ENCODE peak calls at places on chromosomes 11 and 22, in six cellular contexts. One of them, this sample, is unnamed.

GRCh38 chr22:47203554-47203991 is 441.1 kb downstream of the TBC1D22A start:
- DNase-seq in transverse colon: no peak
- DNase-seq in A549: no peak
- DNase-seq in ovary: peak; percentile 88
- DNase-seq in sigmoid colon: peak; percentile 72
- DNase-seq in stomach: peak; percentile 22
- DNase-seq in this sample: no peak

GRCh38 chr22:23143119-23143518 is 1.3 kb upstream of the RSPH14 start:
- DNase-seq in transverse colon: no peak
- DNase-seq in A549: no peak
- DNase-seq in ovary: no peak
- DNase-seq in sigmoid colon: no peak
- DNase-seq in stomach: no peak
- DNase-seq in this sample: no peak

GRCh38 chr11:10540546-10540914 is 457 bp downstream of the RNF141 start:
- DNase-seq in transverse colon: no peak
- DNase-seq in A549: no peak
- DNase-seq in ovary: no peak
- DNase-seq in sigmoid colon: peak; percentile 75
- DNase-seq in stomach: peak; percentile 62
- DNase-seq in this sample: peak; percentile 39

GRCh38 chr22:35422936-35423335 is 23.0 kb downstream of the MCM5 start:
- DNase-seq in transverse colon: no peak
- DNase-seq in A549: no peak
- DNase-seq in ovary: no peak
- DNase-seq in sigmoid colon: no peak
- DNase-seq in stomach: no peak
- DNase-seq in this sample: no peak

GRCh38 chr11:56910046-56910753 is 78.5 kb upstream of the OR5AK2 start:
- DNase-seq in transverse colon: peak; percentile 16
- DNase-seq in A549: peak; percentile 99
- DNase-seq in ovary: no peak
- DNase-seq in sigmoid colon: no peak
- DNase-seq in stomach: no peak
- DNase-seq in this sample: no peak

GRCh38 chr11:110432713-110433392 is 3.1 kb downstream of the FDX1 start:
- DNase-seq in transverse colon: no peak
- DNase-seq in A549: peak; percentile 17
- DNase-seq in ovary: no peak
- DNase-seq in sigmoid colon: no peak
- DNase-seq in stomach: no peak
- DNase-seq in this sample: no peak

GRCh38 chr11:29224739-29225384 is 792.0 kb downstream of the KCNA4 start:
- DNase-seq in transverse colon: no peak
- DNase-seq in A549: no peak
- DNase-seq in ovary: no peak
- DNase-seq in sigmoid colon: no peak
- DNase-seq in stomach: no peak
- DNase-seq in this sample: no peak

GRCh38 chr22:30205281-30206115 is 41.1 kb downstream of the LIF start:
- DNase-seq in transverse colon: no peak
- DNase-seq in A549: peak; percentile 99
- DNase-seq in ovary: peak; percentile 57
- DNase-seq in sigmoid colon: peak; percentile 87
- DNase-seq in stomach: peak; percentile 25
- DNase-seq in this sample: peak; percentile 34

GRCh38 chr22:46652081-46652929 is 32.1 kb downstream of the GRAMD4 start:
- DNase-seq in transverse colon: peak; percentile 48
- DNase-seq in A549: peak; percentile 88
- DNase-seq in ovary: peak; percentile 69
- DNase-seq in sigmoid colon: no peak
- DNase-seq in stomach: no peak
- DNase-seq in this sample: peak; percentile 65

GRCh38 chr22:39090426-39091064 is 6.5 kb upstream of the APOBEC3H start:
- DNase-seq in transverse colon: peak; percentile 60
- DNase-seq in A549: no peak
- DNase-seq in ovary: no peak
- DNase-seq in sigmoid colon: no peak
- DNase-seq in stomach: peak; percentile 53
- DNase-seq in this sample: no peak

GRCh38 chr22:43377486-43377995 is 34.3 kb upstream of the MPPED1 start:
- DNase-seq in transverse colon: no peak
- DNase-seq in A549: no peak
- DNase-seq in ovary: no peak
- DNase-seq in sigmoid colon: no peak
- DNase-seq in stomach: no peak
- DNase-seq in this sample: no peak

GRCh38 chr11:126391970-126392637 is 36.6 kb downstream of the ST3GAL4 start:
- DNase-seq in transverse colon: no peak
- DNase-seq in A549: peak; percentile 14
- DNase-seq in ovary: peak; percentile 48
- DNase-seq in sigmoid colon: no peak
- DNase-seq in stomach: no peak
- DNase-seq in this sample: peak; percentile 52

GRCh38 chr22:41782751-41783150 is 17.7 kb upstream of the CCDC134 start:
- DNase-seq in transverse colon: no peak
- DNase-seq in A549: no peak
- DNase-seq in ovary: no peak
- DNase-seq in sigmoid colon: no peak
- DNase-seq in stomach: no peak
- DNase-seq in this sample: no peak

GRCh38 chr11:93487032-93487483 is 56.1 kb downstream of the SMCO4 start:
- DNase-seq in transverse colon: no peak
- DNase-seq in A549: no peak
- DNase-seq in ovary: no peak
- DNase-seq in sigmoid colon: peak; percentile 68
- DNase-seq in stomach: no peak
- DNase-seq in this sample: peak; percentile 15

GRCh38 chr11:2992234-2992999 is at the start of gene NAP1L4:
- DNase-seq in transverse colon: peak; percentile 97
- DNase-seq in A549: peak; percentile 98
- DNase-seq in ovary: peak; percentile 98
- DNase-seq in sigmoid colon: peak; percentile 98
- DNase-seq in stomach: peak; percentile 98
- DNase-seq in this sample: peak; percentile 100
- TF ChIP-seq EP300 in transverse colon: no peak
- TF ChIP-seq EP300 in A549: no peak
- TF ChIP-seq EP300 in ovary: no peak
- TF ChIP-seq EP300 in sigmoid colon: no peak
- TF ChIP-seq EP300 in stomach: no peak
- TF ChIP-seq EP300 in this sample: no peak

GRCh38 chr11:46616551-46617450 is at the start of gene HARBI1:
- DNase-seq in transverse colon: peak; percentile 92
- DNase-seq in A549: peak; percentile 92
- DNase-seq in ovary: peak; percentile 91
- DNase-seq in sigmoid colon: peak; percentile 91
- DNase-seq in stomach: peak; percentile 93
- DNase-seq in this sample: peak; percentile 90
- TF ChIP-seq EP300 in transverse colon: no peak
- TF ChIP-seq EP300 in A549: no peak
- TF ChIP-seq EP300 in ovary: no peak
- TF ChIP-seq EP300 in sigmoid colon: peak; percentile 21
- TF ChIP-seq EP300 in stomach: no peak
- TF ChIP-seq EP300 in this sample: peak; percentile 99

GRCh38 chr11:44903518-44903917 is 47.2 kb downstream of the TP53I11 start:
- DNase-seq in transverse colon: no peak
- DNase-seq in A549: no peak
- DNase-seq in ovary: no peak
- DNase-seq in sigmoid colon: no peak
- DNase-seq in stomach: no peak
- DNase-seq in this sample: no peak
- TF ChIP-seq EP300 in transverse colon: no peak
- TF ChIP-seq EP300 in A549: no peak
- TF ChIP-seq EP300 in ovary: no peak
- TF ChIP-seq EP300 in sigmoid colon: no peak
- TF ChIP-seq EP300 in stomach: no peak
- TF ChIP-seq EP300 in this sample: no peak

DNA sequence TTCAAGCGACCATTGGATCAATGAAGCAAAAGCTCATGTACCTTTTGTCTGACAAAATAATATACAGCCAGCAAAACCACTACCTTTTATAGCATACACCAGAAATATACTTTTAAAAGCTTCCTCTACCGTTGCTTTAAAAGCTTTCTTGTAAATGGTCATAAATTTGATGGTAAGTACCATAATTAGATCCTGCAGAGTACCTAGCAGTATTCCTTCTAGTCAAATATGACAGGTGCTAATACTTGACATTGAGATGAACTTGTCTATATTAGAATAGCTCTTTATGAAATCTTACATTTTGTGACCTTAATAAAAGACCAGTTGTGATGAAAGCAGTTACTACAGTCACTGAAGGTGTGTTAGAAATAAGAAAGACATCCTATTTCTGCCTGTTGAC is 340.5 kb upstream of the ANO3 start:
- DNase-seq in transverse colon: no peak
- DNase-seq in A549: no peak
- DNase-seq in ovary: no peak
- DNase-seq in sigmoid colon: no peak
- DNase-seq in stomach: no peak
- DNase-seq in this sample: no peak
- TF ChIP-seq EP300 in transverse colon: no peak
- TF ChIP-seq EP300 in A549: no peak
- TF ChIP-seq EP300 in ovary: no peak
- TF ChIP-seq EP300 in sigmoid colon: no peak
- TF ChIP-seq EP300 in stomach: no peak
- TF ChIP-seq EP300 in this sample: no peak

This sample was measured in K562.